ENCODE peak calls at places on chromosomes 11 and 22, in six cellular contexts. One of them, this sample, is unnamed.

GRCh38 chr11:19460718-19461405 is 220.1 kb upstream of the E2F8 start:
- DNase-seq in lung: no peak
- DNase-seq in A549: no peak
- DNase-seq in neuronal stem cell: no peak
- DNase-seq in pancreas: no peak
- DNase-seq in CD4-positive, alpha-beta memory T cell: no peak
- DNase-seq in this sample: no peak

GRCh38 chr11:120304526-120304925 is 20.6 kb upstream of the TLCD5 start:
- DNase-seq in lung: no peak
- DNase-seq in A549: peak
- DNase-seq in neuronal stem cell: no peak
- DNase-seq in pancreas: no peak
- DNase-seq in CD4-positive, alpha-beta memory T cell: no peak
- DNase-seq in this sample: no peak

GRCh38 chr11:45182902-45183301 is 36.5 kb downstream of the PRDM11 start:
- DNase-seq in lung: no peak
- DNase-seq in A549: peak
- DNase-seq in neuronal stem cell: no peak
- DNase-seq in pancreas: no peak
- DNase-seq in CD4-positive, alpha-beta memory T cell: no peak
- DNase-seq in this sample: no peak

GRCh38 chr22:43528601-43529360 is 117.0 kb downstream of the MPPED1 start:
- DNase-seq in lung: no peak
- DNase-seq in A549: no peak
- DNase-seq in neuronal stem cell: no peak
- DNase-seq in pancreas: no peak
- DNase-seq in CD4-positive, alpha-beta memory T cell: no peak
- DNase-seq in this sample: no peak

GRCh38 chr22:30863161-30863833 is 105.3 kb downstream of the MORC2 start:
- DNase-seq in lung: no peak
- DNase-seq in A549: no peak
- DNase-seq in neuronal stem cell: no peak
- DNase-seq in pancreas: no peak
- DNase-seq in CD4-positive, alpha-beta memory T cell: no peak
- DNase-seq in this sample: no peak

GRCh38 chr11:57514538-57515331 is 767 bp downstream of the SLC43A1 start:
- DNase-seq in lung: peak
- DNase-seq in A549: no peak
- DNase-seq in neuronal stem cell: no peak
- DNase-seq in pancreas: peak
- DNase-seq in CD4-positive, alpha-beta memory T cell: peak
- DNase-seq in this sample: peak

GRCh38 chr11:44609028-44609782 is 43.7 kb downstream of the CD82 start:
- DNase-seq in lung: no peak
- DNase-seq in A549: no peak
- DNase-seq in neuronal stem cell: no peak
- DNase-seq in pancreas: no peak
- DNase-seq in CD4-positive, alpha-beta memory T cell: peak
- DNase-seq in this sample: no peak

GRCh38 chr22:29475550-29475949 is 4.5 kb upstream of the NEFH start:
- DNase-seq in lung: no peak
- DNase-seq in A549: no peak
- DNase-seq in neuronal stem cell: no peak
- DNase-seq in pancreas: no peak
- DNase-seq in CD4-positive, alpha-beta memory T cell: no peak
- DNase-seq in this sample: no peak

GRCh38 chr11:128349650-128350296 is 237.6 kb downstream of the ETS1 start:
- DNase-seq in lung: no peak
- DNase-seq in A549: no peak
- DNase-seq in neuronal stem cell: no peak
- DNase-seq in pancreas: no peak
- DNase-seq in CD4-positive, alpha-beta memory T cell: no peak
- DNase-seq in this sample: no peak

GRCh38 chr22:24357547-24357946 is 69.9 kb upstream of the ADORA2A start:
- DNase-seq in lung: no peak
- DNase-seq in A549: no peak
- DNase-seq in neuronal stem cell: no peak
- DNase-seq in pancreas: no peak
- DNase-seq in CD4-positive, alpha-beta memory T cell: no peak
- DNase-seq in this sample: peak

GRCh38 chr22:38180841-38181452 is 683 bp downstream of the PLA2G6 start:
- DNase-seq in lung: peak
- DNase-seq in A549: no peak
- DNase-seq in neuronal stem cell: no peak
- DNase-seq in pancreas: peak
- DNase-seq in CD4-positive, alpha-beta memory T cell: peak
- DNase-seq in this sample: no peak

GRCh38 chr11:134478176-134478575 is 66.1 kb upstream of the B3GAT1 start:
- DNase-seq in lung: no peak
- DNase-seq in A549: no peak
- DNase-seq in neuronal stem cell: no peak
- DNase-seq in pancreas: no peak
- DNase-seq in CD4-positive, alpha-beta memory T cell: no peak
- DNase-seq in this sample: no peak

GRCh38 chr11:132187391-132187790 is 817.0 kb downstream of the NTM start:
- DNase-seq in lung: no peak
- DNase-seq in A549: no peak
- DNase-seq in neuronal stem cell: no peak
- DNase-seq in pancreas: no peak
- DNase-seq in CD4-positive, alpha-beta memory T cell: no peak
- DNase-seq in this sample: no peak

GRCh38 chr11:48081151-48082010 is 101.0 kb downstream of the PTPRJ start:
- DNase-seq in lung: peak
- DNase-seq in A549: no peak
- DNase-seq in neuronal stem cell: no peak
- DNase-seq in pancreas: peak
- DNase-seq in CD4-positive, alpha-beta memory T cell: no peak
- DNase-seq in this sample: no peak

GRCh38 chr11:43486141-43486540 is 127.4 kb downstream of the TTC17 start:
- DNase-seq in lung: no peak
- DNase-seq in A549: no peak
- DNase-seq in neuronal stem cell: no peak
- DNase-seq in pancreas: no peak
- DNase-seq in CD4-positive, alpha-beta memory T cell: no peak
- DNase-seq in this sample: no peak

GRCh38 chr11:94731921-94732601 is 36.1 kb upstream of the AMOTL1 start:
- DNase-seq in lung: no peak
- DNase-seq in A549: peak
- DNase-seq in neuronal stem cell: no peak
- DNase-seq in pancreas: no peak
- DNase-seq in CD4-positive, alpha-beta memory T cell: no peak
- DNase-seq in this sample: peak

GRCh38 chr11:76207642-76208378 is 1.5 kb upstream of the WNT11 start:
- DNase-seq in lung: peak
- DNase-seq in A549: peak
- DNase-seq in neuronal stem cell: peak
- DNase-seq in pancreas: peak
- DNase-seq in CD4-positive, alpha-beta memory T cell: peak
- DNase-seq in this sample: peak

GRCh38 chr11:132456735-132457328 is 1075.5 kb downstream of the OPCML start:
- DNase-seq in lung: no peak
- DNase-seq in A549: no peak
- DNase-seq in neuronal stem cell: peak
- DNase-seq in pancreas: no peak
- DNase-seq in CD4-positive, alpha-beta memory T cell: no peak
- DNase-seq in this sample: no peak

GRCh38 chr11:44911031-44911814 is 39.5 kb downstream of the TP53I11 start:
- DNase-seq in lung: peak
- DNase-seq in A549: peak
- DNase-seq in neuronal stem cell: peak
- DNase-seq in pancreas: peak
- DNase-seq in CD4-positive, alpha-beta memory T cell: peak
- DNase-seq in this sample: peak

GRCh38 chr11:116225784-116226410 is 546.9 kb downstream of the BUD13 start:
- DNase-seq in lung: no peak
- DNase-seq in A549: no peak
- DNase-seq in neuronal stem cell: no peak
- DNase-seq in pancreas: no peak
- DNase-seq in CD4-positive, alpha-beta memory T cell: no peak
- DNase-seq in this sample: no peak

GRCh38 chr22:42376721-42377177 is 55.5 kb downstream of the NFAM1 start:
- DNase-seq in lung: peak
- DNase-seq in A549: no peak
- DNase-seq in neuronal stem cell: peak
- DNase-seq in pancreas: peak
- DNase-seq in CD4-positive, alpha-beta memory T cell: no peak
- DNase-seq in this sample: no peak

GRCh38 chr11:2097356-2097997 is 41.7 kb downstream of the IGF2 start:
- DNase-seq in lung: peak
- DNase-seq in A549: no peak
- DNase-seq in neuronal stem cell: peak
- DNase-seq in pancreas: no peak
- DNase-seq in CD4-positive, alpha-beta memory T cell: no peak
- DNase-seq in this sample: peak

GRCh38 chr11:2097998-2098690 is 41.0 kb downstream of the IGF2 start:
- DNase-seq in lung: no peak
- DNase-seq in A549: no peak
- DNase-seq in neuronal stem cell: no peak
- DNase-seq in pancreas: no peak
- DNase-seq in CD4-positive, alpha-beta memory T cell: no peak
- DNase-seq in this sample: no peak

GRCh38 chr11:2095542-2095941 is 43.6 kb downstream of the IGF2 start:
- DNase-seq in lung: no peak
- DNase-seq in A549: no peak
- DNase-seq in neuronal stem cell: no peak
- DNase-seq in pancreas: no peak
- DNase-seq in CD4-positive, alpha-beta memory T cell: no peak
- DNase-seq in this sample: no peak

GRCh38 chr11:2096001-2096918 is 42.9 kb downstream of the IGF2 start:
- DNase-seq in lung: no peak
- DNase-seq in A549: no peak
- DNase-seq in neuronal stem cell: no peak
- DNase-seq in pancreas: no peak
- DNase-seq in CD4-positive, alpha-beta memory T cell: no peak
- DNase-seq in this sample: no peak

DNA sequence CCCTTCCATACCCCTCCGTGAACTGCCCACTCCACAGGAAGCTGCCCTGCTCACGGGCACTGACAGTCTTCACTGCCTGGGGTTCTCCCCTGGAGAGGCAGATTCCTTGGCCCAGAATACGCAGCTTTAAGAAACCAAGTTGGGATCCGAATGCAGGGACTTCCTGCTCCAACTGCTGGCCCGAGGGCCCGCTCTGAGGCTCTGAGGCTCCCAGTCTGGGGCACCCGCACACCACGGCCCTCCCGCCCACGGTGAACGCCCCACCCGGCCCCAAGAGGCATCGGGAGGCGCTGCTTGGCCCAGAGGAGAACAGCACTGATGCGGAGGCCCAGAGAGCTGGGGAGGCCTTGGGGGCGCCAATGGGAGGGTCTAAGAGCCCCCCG is 42.3 kb downstream of the IGF2 start:
- DNase-seq in lung: no peak
- DNase-seq in A549: no peak
- DNase-seq in neuronal stem cell: no peak
- DNase-seq in pancreas: no peak
- DNase-seq in CD4-positive, alpha-beta memory T cell: no peak
- DNase-seq in this sample: peak
- H3K4me3 ChIP-seq in lung: no peak
- H3K4me3 ChIP-seq in A549: no peak
- H3K4me3 ChIP-seq in neuronal stem cell: peak
- H3K4me3 ChIP-seq in pancreas: no peak
- H3K4me3 ChIP-seq in CD4-positive, alpha-beta memory T cell: no peak
- H3K4me3 ChIP-seq in this sample: peak

GRCh38 chr22:17920992-17921650 is 103.2 kb downstream of the MICAL3 start:
- DNase-seq in lung: no peak
- DNase-seq in A549: no peak
- DNase-seq in neuronal stem cell: no peak
- DNase-seq in pancreas: no peak
- DNase-seq in CD4-positive, alpha-beta memory T cell: no peak
- DNase-seq in this sample: no peak

GRCh38 chr22:17918840-17919239 is 105.5 kb downstream of the MICAL3 start:
- DNase-seq in lung: no peak
- DNase-seq in A549: no peak
- DNase-seq in neuronal stem cell: no peak
- DNase-seq in pancreas: no peak
- DNase-seq in CD4-positive, alpha-beta memory T cell: no peak
- DNase-seq in this sample: peak

GRCh38 chr22:17920145-17920605 is 104.2 kb downstream of the MICAL3 start:
- DNase-seq in lung: no peak
- DNase-seq in A549: no peak
- DNase-seq in neuronal stem cell: no peak
- DNase-seq in pancreas: peak
- DNase-seq in CD4-positive, alpha-beta memory T cell: no peak
- DNase-seq in this sample: peak

GRCh38 chr22:17917490-17917983 is 106.8 kb downstream of the MICAL3 start:
- DNase-seq in lung: no peak
- DNase-seq in A549: no peak
- DNase-seq in neuronal stem cell: no peak
- DNase-seq in pancreas: no peak
- DNase-seq in CD4-positive, alpha-beta memory T cell: no peak
- DNase-seq in this sample: no peak

GRCh38 chr22:17919276-17920144 is 104.9 kb downstream of the MICAL3 start:
- DNase-seq in lung: no peak
- DNase-seq in A549: no peak
- DNase-seq in neuronal stem cell: no peak
- DNase-seq in pancreas: no peak
- DNase-seq in CD4-positive, alpha-beta memory T cell: no peak
- DNase-seq in this sample: no peak
- H3K27ac ChIP-seq in lung: peak
- H3K27ac ChIP-seq in A549: no peak
- H3K27ac ChIP-seq in neuronal stem cell: no peak
- H3K27ac ChIP-seq in pancreas: no peak
- H3K27ac ChIP-seq in CD4-positive, alpha-beta memory T cell: no peak
- H3K27ac ChIP-seq in this sample: peak

GRCh38 chr11:69823641-69824285 is 4.5 kb upstream of the FGF3 start:
- DNase-seq in lung: no peak
- DNase-seq in A549: no peak
- DNase-seq in neuronal stem cell: no peak
- DNase-seq in pancreas: no peak
- DNase-seq in CD4-positive, alpha-beta memory T cell: no peak
- DNase-seq in this sample: no peak
- H3K4me3 ChIP-seq in lung: no peak
- H3K4me3 ChIP-seq in A549: no peak
- H3K4me3 ChIP-seq in neuronal stem cell: no peak
- H3K4me3 ChIP-seq in pancreas: no peak
- H3K4me3 ChIP-seq in CD4-positive, alpha-beta memory T cell: no peak
- H3K4me3 ChIP-seq in this sample: no peak

GRCh38 chr11:16610213-16610737 is 128.2 kb upstream of the C11orf58 start:
- DNase-seq in lung: no peak
- DNase-seq in A549: no peak
- DNase-seq in neuronal stem cell: no peak
- DNase-seq in pancreas: no peak
- DNase-seq in CD4-positive, alpha-beta memory T cell: no peak
- DNase-seq in this sample: no peak

GRCh38 chr11:16606784-16607674 is 131.4 kb upstream of the C11orf58 start:
- DNase-seq in lung: peak
- DNase-seq in A549: no peak
- DNase-seq in neuronal stem cell: peak
- DNase-seq in pancreas: peak
- DNase-seq in CD4-positive, alpha-beta memory T cell: no peak
- DNase-seq in this sample: peak

GRCh38 chr11:16609769-16610168 is 128.7 kb upstream of the C11orf58 start:
- DNase-seq in lung: no peak
- DNase-seq in A549: no peak
- DNase-seq in neuronal stem cell: no peak
- DNase-seq in pancreas: no peak
- DNase-seq in CD4-positive, alpha-beta memory T cell: no peak
- DNase-seq in this sample: no peak

GRCh38 chr11:16605971-16606783 is 132.3 kb upstream of the C11orf58 start:
- DNase-seq in lung: peak
- DNase-seq in A549: peak
- DNase-seq in neuronal stem cell: peak
- DNase-seq in pancreas: peak
- DNase-seq in CD4-positive, alpha-beta memory T cell: peak
- DNase-seq in this sample: peak

GRCh38 chr11:16607675-16608644 is 130.5 kb upstream of the C11orf58 start:
- DNase-seq in lung: peak
- DNase-seq in A549: no peak
- DNase-seq in neuronal stem cell: peak
- DNase-seq in pancreas: peak
- DNase-seq in CD4-positive, alpha-beta memory T cell: no peak
- DNase-seq in this sample: peak
- H3K27ac ChIP-seq in lung: peak
- H3K27ac ChIP-seq in A549: no peak
- H3K27ac ChIP-seq in neuronal stem cell: peak
- H3K27ac ChIP-seq in pancreas: peak
- H3K27ac ChIP-seq in CD4-positive, alpha-beta memory T cell: no peak
- H3K27ac ChIP-seq in this sample: no peak

This sample was measured in SJCRH30.